ENCODE peak calls at places on chromosomes 11 and 22, in five cellular contexts. One of them, this sample, is unnamed.

GRCh38 chr22:38718414-38718813 is 12.7 kb downstream of the GTPBP1 start:
- DNase-seq in left colon: peak; percentile 79
- DNase-seq in AG09319: peak; percentile 54
- DNase-seq in NCI-H774: no peak
- DNase-seq in activated gamma-delta T cell treated with anti-CD3 and anti-CD28 coated beads, Interleukin-2, amount 50 U/mL, for 16 hours: no peak
- DNase-seq in this sample: peak; percentile 43

GRCh38 chr22:23557467-23557866 is 22.6 kb downstream of the IGLL1 start:
- DNase-seq in activated gamma-delta T cell treated with anti-CD3 and anti-CD28 coated beads, Interleukin-2, amount 50 U/mL, for 16 hours: no peak
- DNase-seq in NCI-H774: no peak
- DNase-seq in left colon: no peak
- DNase-seq in AG09319: no peak
- DNase-seq in this sample: no peak

GRCh38 chr22:44242946-44243724 is 62.4 kb downstream of the PARVG start:
- DNase-seq in activated gamma-delta T cell treated with anti-CD3 and anti-CD28 coated beads, Interleukin-2, amount 50 U/mL, for 16 hours: no peak
- DNase-seq in NCI-H774: no peak
- DNase-seq in AG09319: no peak
- DNase-seq in left colon: no peak
- DNase-seq in this sample: no peak

GRCh38 chr11:45577755-45578154 is 87.7 kb downstream of the CHST1 start:
- DNase-seq in left colon: no peak
- DNase-seq in NCI-H774: no peak
- DNase-seq in activated gamma-delta T cell treated with anti-CD3 and anti-CD28 coated beads, Interleukin-2, amount 50 U/mL, for 16 hours: no peak
- DNase-seq in AG09319: no peak
- DNase-seq in this sample: no peak

GRCh38 chr11:128757886-128758612 is 64.2 kb downstream of the FLI1 start:
- DNase-seq in left colon: peak; percentile 35
- DNase-seq in AG09319: no peak
- DNase-seq in activated gamma-delta T cell treated with anti-CD3 and anti-CD28 coated beads, Interleukin-2, amount 50 U/mL, for 16 hours: no peak
- DNase-seq in NCI-H774: no peak
- DNase-seq in this sample: no peak

GRCh38 chr22:42799462-42800405 is 57.3 kb downstream of the ARFGAP3 start:
- DNase-seq in NCI-H774: no peak
- DNase-seq in activated gamma-delta T cell treated with anti-CD3 and anti-CD28 coated beads, Interleukin-2, amount 50 U/mL, for 16 hours: no peak
- DNase-seq in AG09319: no peak
- DNase-seq in left colon: no peak
- DNase-seq in this sample: no peak

GRCh38 chr22:47163876-47164513 is 401.5 kb downstream of the TBC1D22A start:
- DNase-seq in left colon: no peak
- DNase-seq in AG09319: no peak
- DNase-seq in NCI-H774: no peak
- DNase-seq in activated gamma-delta T cell treated with anti-CD3 and anti-CD28 coated beads, Interleukin-2, amount 50 U/mL, for 16 hours: no peak
- DNase-seq in this sample: no peak

GRCh38 chr22:41782316-41782715 is 18.2 kb upstream of the CCDC134 start:
- DNase-seq in left colon: no peak
- DNase-seq in AG09319: no peak
- DNase-seq in NCI-H774: no peak
- DNase-seq in activated gamma-delta T cell treated with anti-CD3 and anti-CD28 coated beads, Interleukin-2, amount 50 U/mL, for 16 hours: no peak
- DNase-seq in this sample: no peak

GRCh38 chr22:42644422-42645340 is 4.3 kb upstream of the ATP5MGL start:
- DNase-seq in NCI-H774: no peak
- DNase-seq in left colon: no peak
- DNase-seq in activated gamma-delta T cell treated with anti-CD3 and anti-CD28 coated beads, Interleukin-2, amount 50 U/mL, for 16 hours: no peak
- DNase-seq in AG09319: no peak
- DNase-seq in this sample: no peak

GRCh38 chr22:22830193-22830592 is 57.4 kb upstream of the IGLL5 start:
- DNase-seq in NCI-H774: no peak
- DNase-seq in activated gamma-delta T cell treated with anti-CD3 and anti-CD28 coated beads, Interleukin-2, amount 50 U/mL, for 16 hours: no peak
- DNase-seq in AG09319: no peak
- DNase-seq in left colon: no peak
- DNase-seq in this sample: no peak

GRCh38 chr11:65008016-65008415 is 5.9 kb upstream of the ARL2 start:
- DNase-seq in NCI-H774: no peak
- DNase-seq in AG09319: no peak
- DNase-seq in activated gamma-delta T cell treated with anti-CD3 and anti-CD28 coated beads, Interleukin-2, amount 50 U/mL, for 16 hours: no peak
- DNase-seq in left colon: no peak
- DNase-seq in this sample: no peak

GRCh38 chr11:83157755-83158473 is 983 bp downstream of the PCF11 start:
- DNase-seq in activated gamma-delta T cell treated with anti-CD3 and anti-CD28 coated beads, Interleukin-2, amount 50 U/mL, for 16 hours: peak; percentile 21
- DNase-seq in AG09319: no peak
- DNase-seq in NCI-H774: peak; percentile 20
- DNase-seq in left colon: peak; percentile 54
- DNase-seq in this sample: peak; percentile 19

This sample was measured in COR-L47.